ENCODE peak calls at places on chromosomes 6 and 20, in nine cellular contexts. One of them, this sample, is unnamed.
A peak's percentile ranks its signal among the peaks of the same experiment; 100 is the strongest.

GRCh38 chr6:119647309-119647708 is 297.7 kb upstream of the MAN1A1 start:
- DNase-seq in cardiac muscle cell: peak; percentile 40
- DNase-seq in GM23338: no peak
- DNase-seq in CD8-positive, alpha-beta T cell: no peak
- DNase-seq in IMR-90: no peak
- DNase-seq in breast epithelium: no peak
- DNase-seq in bronchial epithelial cell: no peak
- DNase-seq in Karpas-422: no peak
- DNase-seq in naive thymus-derived CD4-positive, alpha-beta T cell: no peak
- DNase-seq in this sample: no peak

GRCh38 chr20:47120346-47120745 is 225.7 kb downstream of the EYA2 start:
- DNase-seq in naive thymus-derived CD4-positive, alpha-beta T cell: no peak
- DNase-seq in IMR-90: no peak
- DNase-seq in Karpas-422: no peak
- DNase-seq in breast epithelium: no peak
- DNase-seq in GM23338: no peak
- DNase-seq in bronchial epithelial cell: no peak
- DNase-seq in CD8-positive, alpha-beta T cell: no peak
- DNase-seq in cardiac muscle cell: no peak
- DNase-seq in this sample: no peak

GRCh38 chr6:19399406-19399805 is 437.8 kb upstream of the ID4 start:
- DNase-seq in Karpas-422: no peak
- DNase-seq in IMR-90: peak; percentile 22
- DNase-seq in GM23338: no peak
- DNase-seq in breast epithelium: no peak
- DNase-seq in bronchial epithelial cell: no peak
- DNase-seq in naive thymus-derived CD4-positive, alpha-beta T cell: no peak
- DNase-seq in cardiac muscle cell: peak; percentile 42
- DNase-seq in CD8-positive, alpha-beta T cell: no peak
- DNase-seq in this sample: no peak

GRCh38 chr20:55744896-55745295 is 260.4 kb downstream of the CBLN4 start:
- DNase-seq in bronchial epithelial cell: no peak
- DNase-seq in cardiac muscle cell: no peak
- DNase-seq in naive thymus-derived CD4-positive, alpha-beta T cell: no peak
- DNase-seq in GM23338: no peak
- DNase-seq in breast epithelium: no peak
- DNase-seq in CD8-positive, alpha-beta T cell: no peak
- DNase-seq in IMR-90: no peak
- DNase-seq in Karpas-422: no peak
- DNase-seq in this sample: no peak

GRCh38 chr6:21367649-21368154 is 225.8 kb upstream of the SOX4 start:
- DNase-seq in GM23338: no peak
- DNase-seq in cardiac muscle cell: no peak
- DNase-seq in Karpas-422: no peak
- DNase-seq in CD8-positive, alpha-beta T cell: no peak
- DNase-seq in IMR-90: no peak
- DNase-seq in naive thymus-derived CD4-positive, alpha-beta T cell: no peak
- DNase-seq in breast epithelium: no peak
- DNase-seq in bronchial epithelial cell: peak; percentile 72
- DNase-seq in this sample: no peak

GRCh38 chr6:111530218-111530617 is 47.2 kb upstream of the REV3L start:
- DNase-seq in Karpas-422: no peak
- DNase-seq in CD8-positive, alpha-beta T cell: no peak
- DNase-seq in bronchial epithelial cell: no peak
- DNase-seq in cardiac muscle cell: no peak
- DNase-seq in naive thymus-derived CD4-positive, alpha-beta T cell: no peak
- DNase-seq in GM23338: no peak
- DNase-seq in breast epithelium: no peak
- DNase-seq in IMR-90: no peak
- DNase-seq in this sample: no peak

GRCh38 chr20:79565-79964 is 7.9 kb upstream of the DEFB125 start:
- DNase-seq in Karpas-422: no peak
- DNase-seq in CD8-positive, alpha-beta T cell: no peak
- DNase-seq in GM23338: no peak
- DNase-seq in cardiac muscle cell: no peak
- DNase-seq in breast epithelium: no peak
- DNase-seq in bronchial epithelial cell: no peak
- DNase-seq in naive thymus-derived CD4-positive, alpha-beta T cell: no peak
- DNase-seq in IMR-90: no peak
- DNase-seq in this sample: no peak

GRCh38 chr20:60031107-60031506 is 72.9 kb downstream of the CDH26 start:
- DNase-seq in CD8-positive, alpha-beta T cell: no peak
- DNase-seq in Karpas-422: no peak
- DNase-seq in naive thymus-derived CD4-positive, alpha-beta T cell: no peak
- DNase-seq in breast epithelium: no peak
- DNase-seq in IMR-90: no peak
- DNase-seq in bronchial epithelial cell: no peak
- DNase-seq in cardiac muscle cell: no peak
- DNase-seq in GM23338: no peak
- DNase-seq in this sample: no peak

GRCh38 chr6:166172546-166172945 is 4.9 kb upstream of the TBXT start:
- DNase-seq in GM23338: no peak
- DNase-seq in bronchial epithelial cell: no peak
- DNase-seq in naive thymus-derived CD4-positive, alpha-beta T cell: no peak
- DNase-seq in breast epithelium: no peak
- DNase-seq in IMR-90: no peak
- DNase-seq in cardiac muscle cell: no peak
- DNase-seq in Karpas-422: no peak
- DNase-seq in CD8-positive, alpha-beta T cell: no peak
- DNase-seq in this sample: no peak

GRCh38 chr20:16596991-16597390 is 23.7 kb upstream of the KIF16B start:
- DNase-seq in IMR-90: no peak
- DNase-seq in breast epithelium: no peak
- DNase-seq in cardiac muscle cell: no peak
- DNase-seq in naive thymus-derived CD4-positive, alpha-beta T cell: no peak
- DNase-seq in Karpas-422: no peak
- DNase-seq in GM23338: no peak
- DNase-seq in CD8-positive, alpha-beta T cell: no peak
- DNase-seq in bronchial epithelial cell: no peak
- DNase-seq in this sample: no peak

GRCh38 chr6:34391023-34391485 is 1.4 kb downstream of the NUDT3 start:
- DNase-seq in cardiac muscle cell: peak; percentile 88
- DNase-seq in bronchial epithelial cell: peak; percentile 48
- DNase-seq in IMR-90: peak; percentile 71
- DNase-seq in GM23338: peak; percentile 16
- DNase-seq in breast epithelium: no peak
- DNase-seq in Karpas-422: peak; percentile 75
- DNase-seq in naive thymus-derived CD4-positive, alpha-beta T cell: no peak
- DNase-seq in CD8-positive, alpha-beta T cell: no peak
- DNase-seq in this sample: peak; percentile 27

GRCh38 chr20:56328861-56329260 is 29.9 kb upstream of the FAM210B start:
- DNase-seq in breast epithelium: no peak
- DNase-seq in CD8-positive, alpha-beta T cell: no peak
- DNase-seq in naive thymus-derived CD4-positive, alpha-beta T cell: no peak
- DNase-seq in Karpas-422: peak; percentile 61
- DNase-seq in GM23338: no peak
- DNase-seq in IMR-90: peak; percentile 8
- DNase-seq in bronchial epithelial cell: peak; percentile 12
- DNase-seq in cardiac muscle cell: peak; percentile 13
- DNase-seq in this sample: no peak

GRCh38 chr20:62493886-62494285 is 18.1 kb upstream of the GATA5 start:
- DNase-seq in CD8-positive, alpha-beta T cell: no peak
- DNase-seq in IMR-90: no peak
- DNase-seq in Karpas-422: no peak
- DNase-seq in cardiac muscle cell: no peak
- DNase-seq in naive thymus-derived CD4-positive, alpha-beta T cell: no peak
- DNase-seq in GM23338: no peak
- DNase-seq in breast epithelium: no peak
- DNase-seq in bronchial epithelial cell: no peak
- DNase-seq in this sample: no peak

GRCh38 chr20:62495798-62496325 is 20.1 kb upstream of the GATA5 start:
- DNase-seq in Karpas-422: no peak
- DNase-seq in naive thymus-derived CD4-positive, alpha-beta T cell: no peak
- DNase-seq in cardiac muscle cell: no peak
- DNase-seq in breast epithelium: no peak
- DNase-seq in CD8-positive, alpha-beta T cell: no peak
- DNase-seq in GM23338: no peak
- DNase-seq in bronchial epithelial cell: no peak
- DNase-seq in IMR-90: no peak
- DNase-seq in this sample: peak; percentile 86

GRCh38 chr20:62493253-62493885 is 17.6 kb upstream of the GATA5 start:
- DNase-seq in naive thymus-derived CD4-positive, alpha-beta T cell: no peak
- DNase-seq in bronchial epithelial cell: no peak
- DNase-seq in GM23338: no peak
- DNase-seq in Karpas-422: no peak
- DNase-seq in breast epithelium: no peak
- DNase-seq in CD8-positive, alpha-beta T cell: no peak
- DNase-seq in cardiac muscle cell: no peak
- DNase-seq in IMR-90: no peak
- DNase-seq in this sample: no peak

GRCh38 chr20:62494980-62495797 is 19.4 kb upstream of the GATA5 start:
- DNase-seq in Karpas-422: no peak
- DNase-seq in cardiac muscle cell: no peak
- DNase-seq in CD8-positive, alpha-beta T cell: no peak
- DNase-seq in IMR-90: no peak
- DNase-seq in naive thymus-derived CD4-positive, alpha-beta T cell: no peak
- DNase-seq in breast epithelium: no peak
- DNase-seq in bronchial epithelial cell: no peak
- DNase-seq in GM23338: no peak
- DNase-seq in this sample: no peak

GRCh38 chr20:62494537-62494936 is 18.7 kb upstream of the GATA5 start:
- DNase-seq in GM23338: no peak
- DNase-seq in cardiac muscle cell: no peak
- DNase-seq in breast epithelium: no peak
- DNase-seq in CD8-positive, alpha-beta T cell: no peak
- DNase-seq in Karpas-422: peak; percentile 59
- DNase-seq in naive thymus-derived CD4-positive, alpha-beta T cell: no peak
- DNase-seq in IMR-90: no peak
- DNase-seq in bronchial epithelial cell: no peak
- DNase-seq in this sample: no peak
- H3K4me3 ChIP-seq in GM23338: no peak overlapping the region
- H3K4me3 ChIP-seq in cardiac muscle cell: no peak overlapping the region
- H3K4me3 ChIP-seq in breast epithelium: no peak overlapping the region
- H3K4me3 ChIP-seq in CD8-positive, alpha-beta T cell: no peak overlapping the region
- H3K4me3 ChIP-seq in Karpas-422: no peak overlapping the region
- H3K4me3 ChIP-seq in naive thymus-derived CD4-positive, alpha-beta T cell: no peak overlapping the region
- H3K4me3 ChIP-seq in IMR-90: no peak overlapping the region
- H3K4me3 ChIP-seq in bronchial epithelial cell: no peak overlapping the region
- H3K4me3 ChIP-seq in this sample: no peak overlapping the region

DNA sequence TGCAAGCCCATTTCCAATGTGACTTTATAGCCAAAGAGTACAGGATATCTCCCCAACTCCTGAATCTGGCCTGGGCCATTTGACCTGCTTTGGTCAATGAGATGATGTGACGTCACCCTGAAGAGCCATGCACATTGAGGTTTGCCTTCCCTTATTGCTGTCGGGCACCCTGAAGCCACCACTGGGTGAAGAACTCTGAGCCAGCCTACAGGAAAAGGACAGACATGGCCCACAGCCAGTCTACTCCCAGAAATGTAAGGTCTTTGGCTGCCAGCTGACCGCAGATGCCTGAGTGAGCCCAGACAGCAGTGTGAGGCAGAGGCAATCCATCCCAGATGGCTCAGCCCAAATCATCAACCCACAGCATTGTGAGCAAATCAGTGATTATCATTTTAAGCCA is 3.7 kb upstream of the SYNDIG1 start:
- DNase-seq in GM23338: no peak
- DNase-seq in cardiac muscle cell: peak; percentile 60
- DNase-seq in naive thymus-derived CD4-positive, alpha-beta T cell: no peak
- DNase-seq in Karpas-422: no peak
- DNase-seq in IMR-90: no peak
- DNase-seq in breast epithelium: no peak
- DNase-seq in bronchial epithelial cell: no peak
- DNase-seq in CD8-positive, alpha-beta T cell: no peak
- DNase-seq in this sample: no peak
- H3K27me3 ChIP-seq in GM23338: peaks cover 52% of the 10 kb centered on the region
- H3K27me3 ChIP-seq in cardiac muscle cell: peaks cover 59% of the 10 kb centered on the region
- H3K27me3 ChIP-seq in naive thymus-derived CD4-positive, alpha-beta T cell: no peaks in the 10 kb centered on the region
- H3K27me3 ChIP-seq in Karpas-422: no peaks in the 10 kb centered on the region
- H3K27me3 ChIP-seq in IMR-90: peaks cover 28% of the 10 kb centered on the region
- H3K27me3 ChIP-seq in breast epithelium: peaks cover 30% of the 10 kb centered on the region
- H3K27me3 ChIP-seq in bronchial epithelial cell: peaks cover 17% of the 10 kb centered on the region
- H3K27me3 ChIP-seq in CD8-positive, alpha-beta T cell: peaks cover 6% of the 10 kb centered on the region
- H3K27me3 ChIP-seq in this sample: peaks cover 26% of the 10 kb centered on the region

DNA sequence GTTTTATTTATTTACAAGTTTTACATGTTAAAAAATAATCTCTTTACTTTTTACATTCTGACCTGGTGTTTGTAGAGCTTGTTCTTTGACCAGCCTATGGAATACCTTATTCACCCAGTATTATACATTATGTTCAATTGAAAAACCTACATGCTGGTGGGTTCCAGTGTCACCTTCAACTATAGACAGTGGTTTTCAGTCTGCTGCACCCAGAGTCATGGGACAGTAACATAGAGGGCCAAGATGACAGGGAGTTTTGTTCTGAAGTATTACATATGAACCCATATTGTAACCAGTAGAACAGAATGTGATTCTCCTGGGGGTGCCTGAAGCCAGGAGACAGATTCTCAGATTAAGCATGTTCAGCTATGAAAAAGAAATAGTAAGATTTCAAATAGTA is 139.5 kb upstream of the SCGN start:
- DNase-seq in Karpas-422: no peak
- DNase-seq in bronchial epithelial cell: no peak
- DNase-seq in IMR-90: no peak
- DNase-seq in cardiac muscle cell: no peak
- DNase-seq in breast epithelium: no peak
- DNase-seq in GM23338: no peak
- DNase-seq in naive thymus-derived CD4-positive, alpha-beta T cell: no peak
- DNase-seq in CD8-positive, alpha-beta T cell: no peak
- DNase-seq in this sample: no peak
- H3K4me3 ChIP-seq in Karpas-422: no peak overlapping the region
- H3K4me3 ChIP-seq in bronchial epithelial cell: no peak overlapping the region
- H3K4me3 ChIP-seq in IMR-90: no peak overlapping the region
- H3K4me3 ChIP-seq in cardiac muscle cell: no peak overlapping the region
- H3K4me3 ChIP-seq in breast epithelium: no peak overlapping the region
- H3K4me3 ChIP-seq in GM23338: no peak overlapping the region
- H3K4me3 ChIP-seq in naive thymus-derived CD4-positive, alpha-beta T cell: no peak overlapping the region
- H3K4me3 ChIP-seq in CD8-positive, alpha-beta T cell: no peak overlapping the region
- H3K4me3 ChIP-seq in this sample: no peak overlapping the region

GRCh38 chr20:61690993-61691840 is 374.5 kb downstream of the TAF4 start:
- DNase-seq in Karpas-422: no peak
- DNase-seq in bronchial epithelial cell: no peak
- DNase-seq in naive thymus-derived CD4-positive, alpha-beta T cell: no peak
- DNase-seq in CD8-positive, alpha-beta T cell: no peak
- DNase-seq in IMR-90: no peak
- DNase-seq in breast epithelium: no peak
- DNase-seq in cardiac muscle cell: no peak
- DNase-seq in GM23338: no peak
- DNase-seq in this sample: no peak

GRCh38 chr20:61691978-61692377 is 373.7 kb downstream of the TAF4 start:
- DNase-seq in naive thymus-derived CD4-positive, alpha-beta T cell: no peak
- DNase-seq in IMR-90: no peak
- DNase-seq in CD8-positive, alpha-beta T cell: no peak
- DNase-seq in breast epithelium: no peak
- DNase-seq in Karpas-422: no peak
- DNase-seq in cardiac muscle cell: no peak
- DNase-seq in GM23338: no peak
- DNase-seq in bronchial epithelial cell: no peak
- DNase-seq in this sample: no peak

GRCh38 chr20:61692476-61692875 is 373.2 kb downstream of the TAF4 start:
- DNase-seq in breast epithelium: no peak
- DNase-seq in naive thymus-derived CD4-positive, alpha-beta T cell: no peak
- DNase-seq in GM23338: no peak
- DNase-seq in cardiac muscle cell: no peak
- DNase-seq in IMR-90: no peak
- DNase-seq in Karpas-422: no peak
- DNase-seq in bronchial epithelial cell: no peak
- DNase-seq in CD8-positive, alpha-beta T cell: no peak
- DNase-seq in this sample: no peak

GRCh38 chr20:61688411-61688810 is 377.3 kb downstream of the TAF4 start:
- DNase-seq in bronchial epithelial cell: no peak
- DNase-seq in CD8-positive, alpha-beta T cell: no peak
- DNase-seq in GM23338: no peak
- DNase-seq in IMR-90: no peak
- DNase-seq in cardiac muscle cell: no peak
- DNase-seq in naive thymus-derived CD4-positive, alpha-beta T cell: no peak
- DNase-seq in breast epithelium: no peak
- DNase-seq in Karpas-422: no peak
- DNase-seq in this sample: no peak

GRCh38 chr20:61690150-61690549 is 375.5 kb downstream of the TAF4 start:
- DNase-seq in naive thymus-derived CD4-positive, alpha-beta T cell: no peak
- DNase-seq in CD8-positive, alpha-beta T cell: no peak
- DNase-seq in breast epithelium: no peak
- DNase-seq in bronchial epithelial cell: no peak
- DNase-seq in GM23338: no peak
- DNase-seq in IMR-90: no peak
- DNase-seq in cardiac muscle cell: no peak
- DNase-seq in Karpas-422: no peak
- DNase-seq in this sample: no peak
- H3K27me3 ChIP-seq in naive thymus-derived CD4-positive, alpha-beta T cell: no peaks in the 10 kb centered on the region
- H3K27me3 ChIP-seq in CD8-positive, alpha-beta T cell: no peaks in the 10 kb centered on the region
- H3K27me3 ChIP-seq in breast epithelium: peaks cover 20% of the 10 kb centered on the region
- H3K27me3 ChIP-seq in bronchial epithelial cell: no peaks in the 10 kb centered on the region
- H3K27me3 ChIP-seq in GM23338: no peaks in the 10 kb centered on the region
- H3K27me3 ChIP-seq in IMR-90: no peaks in the 10 kb centered on the region
- H3K27me3 ChIP-seq in cardiac muscle cell: no peaks in the 10 kb centered on the region
- H3K27me3 ChIP-seq in Karpas-422: no peaks in the 10 kb centered on the region
- H3K27me3 ChIP-seq in this sample: no peaks in the 10 kb centered on the region